ENCODE peak calls at places on chromosomes 12 and 14, in four cellular contexts. O is HL-60, D is cardiac fibroblast, E is foreskin fibroblast. V is an unnamed sample.
A peak's percentile ranks its signal among the peaks of the same experiment; 100 is the strongest.

GRCh38 chr14:34496679-34497513 is 34.9 kb upstream of the SPTSSA start:
- DNase-seq in O (peak; percentile 53), D (peak; percentile 100), E (peak; percentile 98), V (peak; percentile 99)

GRCh38 chr12:124568431-124569374 is 1.3 kb upstream of the NCOR2 start:
- DNase-seq in O (peak; percentile 77), D (peak; percentile 97), E (peak; percentile 83), V (peak; percentile 98)

GRCh38 chr12:76256904-76257303 is 91.3 kb downstream of the BBS10 start:
- DNase-seq in O (no peak), D (no peak), E (no peak), V (no peak)

GRCh38 chr12:57093412-57094193 is 4.7 kb downstream of the NAB2 start:
- DNase-seq in O (no peak), D (peak; percentile 94), E (peak; percentile 88), V (no peak)

GRCh38 chr14:74630881-74631690 is 19.0 kb upstream of the LTBP2 start:
- DNase-seq in O (no peak), D (no peak), E (no peak), V (no peak)

GRCh38 chr14:34649344-34649743 is 19.4 kb upstream of the SNX6 start:
- DNase-seq in O (no peak), D (peak; percentile 79), E (peak; percentile 88), V (peak; percentile 81)

GRCh38 chr12:78229491-78230209 is 399.0 kb downstream of the NAV3 start:
- DNase-seq in O (no peak), D (peak; percentile 46), E (peak; percentile 29), V (no peak)

GRCh38 chr12:108561852-108562347 is 496 bp upstream of the ISCU start:
- DNase-seq in O (no peak), D (no peak), E (no peak), V (no peak)

GRCh38 chr14:76499399-76499798 is 123.5 kb downstream of the ESRRB start:
- DNase-seq in O (no peak), D (no peak), E (no peak), V (no peak)

GRCh38 chr12:112350593-112351592 is 31.3 kb downstream of the HECTD4 start:
- DNase-seq in O (no peak), D (no peak), E (peak; percentile 11), V (no peak)

GRCh38 chr14:79842270-79842669 is 369.0 kb downstream of the DIO2 start:
- DNase-seq in O (no peak), D (peak; percentile 63), E (peak; percentile 6), V (peak; percentile 28)

GRCh38 chr14:92938235-92938875 is 15.4 kb downstream of the CHGA start:
- DNase-seq in O (no peak), D (no peak), E (no peak), V (no peak)

GRCh38 chr12:6110006-6110405 is 14.5 kb downstream of the VWF start:
- DNase-seq in O (no peak), D (peak; percentile 34), E (no peak), V (no peak)

GRCh38 chr12:98582093-98582492 is 11.4 kb upstream of the SLC25A3 start:
- DNase-seq in O (no peak), D (no peak), E (peak; percentile 41), V (no peak)

GRCh38 chr12:76186507-76186906 is 102.0 kb upstream of the NAP1L1 start:
- DNase-seq in O (no peak), D (peak; percentile 76), E (no peak), V (no peak)

GRCh38 chr14:32450919-32451675 is 122.0 kb downstream of the AKAP6 start:
- DNase-seq in O (no peak), D (peak; percentile 52), E (no peak), V (no peak)

GRCh38 chr14:60278350-60278749 is 29.3 kb downstream of the PPM1A start:
- DNase-seq in O (no peak), D (no peak), E (no peak), V (no peak)

GRCh38 chr12:116718578-116719454 is 19.1 kb downstream of the SPRING1 start:
- DNase-seq in O (no peak), D (peak; percentile 46), E (no peak), V (peak; percentile 60)

GRCh38 chr12:122871851-122872785 is 23.8 kb downstream of the VPS37B start:
- DNase-seq in O (peak; percentile 82), D (peak; percentile 80), E (peak; percentile 91), V (no peak)

GRCh38 chr12:80196419-80196818 is 97.1 kb downstream of the OTOGL start:
- DNase-seq in O (no peak), D (no peak), E (no peak), V (no peak)

GRCh38 chr12:46921754-46922113 is 95.9 kb upstream of the SLC38A4 start:
- DNase-seq in O (no peak), D (peak; percentile 75), E (peak; percentile 68), V (no peak)
- H3K4me3 ChIP-seq in O (no peak overlapping the region), D (no peak overlapping the region), E (no peak overlapping the region), V (no peak overlapping the region)

GRCh38 chr14:39762576-39763401 is 330.6 kb upstream of the FBXO33 start:
- DNase-seq in O (peak; percentile 23), D (no peak), E (no peak), V (no peak)

GRCh38 chr14:39765676-39766075 is 333.4 kb upstream of the FBXO33 start:
- DNase-seq in O (no peak), D (no peak), E (no peak), V (no peak)

GRCh38 chr14:39768579-39768978 is 336.3 kb upstream of the FBXO33 start:
- DNase-seq in O (no peak), D (no peak), E (no peak), V (no peak)

GRCh38 chr14:39763402-39763890 is 331.2 kb upstream of the FBXO33 start:
- DNase-seq in O (no peak), D (no peak), E (no peak), V (no peak)

DNA sequence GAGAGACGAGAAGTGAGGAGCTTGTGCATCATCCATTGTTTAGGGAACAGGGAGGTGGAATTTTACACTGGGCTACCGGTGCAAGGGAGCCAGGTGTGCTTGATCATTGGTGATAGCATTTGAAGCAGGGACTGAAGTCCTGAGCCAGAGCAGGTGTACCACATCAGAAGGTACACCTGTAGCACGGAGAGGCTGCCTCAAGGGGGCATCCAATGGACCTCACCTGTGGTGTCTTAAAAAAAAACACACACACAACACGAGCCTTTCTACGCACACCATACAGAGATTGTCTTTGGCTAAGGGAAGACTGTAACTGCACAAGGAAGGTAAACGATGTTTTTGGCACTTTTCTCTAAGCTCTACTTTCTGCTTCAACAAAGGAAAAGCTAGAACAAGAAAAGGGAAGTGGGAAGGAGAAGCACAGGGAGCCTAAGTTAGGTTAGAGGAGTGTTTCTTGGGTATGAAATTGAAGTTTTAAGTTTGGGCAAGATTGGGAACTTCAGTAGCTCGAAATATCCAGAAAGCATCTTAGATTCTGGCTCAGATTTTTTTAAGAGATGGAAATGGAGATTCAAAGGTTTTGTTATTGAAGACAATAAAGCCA is 334.3 kb upstream of the FBXO33 start:
- DNase-seq in O (no peak), D (no peak), E (no peak), V (no peak)
- TF ChIP-seq CTCF in O (no peak), D (no peak), E (no peak), V (no peak)

DNA sequence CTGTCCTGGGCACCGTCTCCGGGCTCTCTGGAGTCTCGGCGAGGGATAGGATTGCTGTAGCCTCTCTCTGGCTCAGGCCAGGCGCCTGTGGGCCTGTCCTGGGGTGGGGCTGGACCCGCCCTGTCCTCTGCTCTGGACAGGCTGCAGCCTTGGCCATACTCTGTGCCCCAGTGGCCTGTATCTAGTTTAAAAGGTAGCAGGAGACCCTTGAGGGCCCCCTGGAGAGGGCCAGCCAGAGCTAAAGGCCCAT is 1.8 kb downstream of the KIF26A start:
- DNase-seq in O (no peak), D (no peak), E (no peak), V (no peak)
- H3K4me3 ChIP-seq in O (no peak overlapping the region), D (no peak overlapping the region), E (peak overlapping the region; percentile 38), V (no peak overlapping the region)

GRCh38 chr12:9134981-9135628 is 19.4 kb upstream of the A2M start:
- DNase-seq in O (no peak), D (peak; percentile 3), E (no peak), V (no peak)
- TF ChIP-seq CTCF in O (peak; percentile 51), D (no peak), E (no peak), V (no peak)

DNA sequence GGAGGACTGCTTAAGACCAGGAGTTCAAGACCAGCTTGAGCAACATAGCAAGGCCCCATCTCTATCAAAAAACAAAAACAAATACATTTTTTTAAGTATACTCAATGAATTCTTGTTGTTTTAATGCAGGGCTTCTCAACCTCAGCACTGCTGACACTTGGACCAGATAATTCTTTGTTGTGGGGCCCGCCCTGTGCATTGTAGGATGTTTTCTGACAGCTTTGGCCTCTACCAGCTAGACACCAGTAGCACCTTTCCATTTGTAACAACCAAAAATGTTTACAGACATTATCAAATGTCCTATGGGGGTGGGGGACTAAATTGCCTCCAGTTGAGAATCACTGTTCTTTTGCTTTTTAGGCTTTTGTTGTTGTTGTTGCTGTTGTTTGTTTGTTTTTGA is 128.1 kb upstream of the MDM1 start:
- DNase-seq in O (no peak), D (no peak), E (no peak), V (no peak)
- H3K4me3 ChIP-seq in O (no peak overlapping the region), D (no peak overlapping the region), E (no peak overlapping the region), V (no peak overlapping the region)

DNA sequence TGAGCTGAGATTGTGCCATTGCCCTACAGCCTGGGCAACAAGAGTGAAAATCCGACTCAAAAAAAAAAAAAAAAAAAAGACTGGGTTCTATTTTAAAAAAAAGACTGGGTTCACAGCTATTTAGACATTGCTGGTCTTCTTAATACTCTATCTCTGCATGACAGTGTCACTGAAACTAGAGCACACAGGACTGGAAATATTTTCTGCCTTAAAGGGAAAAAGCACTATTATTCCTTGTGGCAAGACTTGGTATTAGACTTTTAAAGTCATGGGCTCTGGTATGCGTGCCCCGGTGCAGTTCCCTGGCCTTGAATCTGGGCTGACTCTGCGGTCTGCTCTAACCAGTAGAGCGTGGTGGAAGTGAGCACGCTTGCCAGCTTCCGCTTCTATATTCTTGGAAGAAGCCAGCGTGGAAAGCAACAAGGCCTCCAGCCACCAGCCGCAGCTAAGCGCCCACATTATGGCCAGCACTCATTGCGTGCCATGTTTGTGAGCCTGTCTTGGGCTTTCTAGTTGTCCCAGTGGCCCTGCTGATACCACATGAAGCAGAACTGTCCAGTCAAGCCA is 31.3 kb downstream of the PRKAB1 start:
- DNase-seq in O (no peak), D (no peak), E (no peak), V (no peak)
- TF ChIP-seq CTCF in O (no peak), D (no peak), E (no peak), V (no peak)

GRCh38 chr14:100341301-100342031 is 18.3 kb downstream of the SLC25A47 start:
- DNase-seq in O (peak; percentile 85), D (peak; percentile 75), E (peak; percentile 66), V (peak; percentile 42)
- H3K4me3 ChIP-seq in O (no peak overlapping the region), D (no peak overlapping the region), E (no peak overlapping the region), V (no peak overlapping the region)

GRCh38 chr14:104095426-104096310 is 10.2 kb downstream of the ASPG start:
- DNase-seq in O (no peak), D (no peak), E (no peak), V (no peak)

GRCh38 chr14:104094709-104095425 is 9.4 kb downstream of the ASPG start:
- DNase-seq in O (peak; percentile 21), D (peak; percentile 55), E (peak; percentile 12), V (no peak)

GRCh38 chr14:104098272-104099095 is 13.0 kb downstream of the ASPG start:
- DNase-seq in O (no peak), D (no peak), E (no peak), V (no peak)

GRCh38 chr14:104096318-104096717 is 10.8 kb downstream of the ASPG start:
- DNase-seq in O (no peak), D (no peak), E (no peak), V (no peak)

GRCh38 chr14:104096751-104097700 is 11.5 kb downstream of the ASPG start:
- DNase-seq in O (no peak), D (no peak), E (no peak), V (no peak)
- TF ChIP-seq CTCF in O (no peak), D (no peak), E (no peak), V (no peak)